ENCODE peak calls at places on chromosomes 13 and 19, in eight cellular contexts. One of them, this sample, is unnamed.

GRCh38 chr13:103965506-103966243 is 899.5 kb upstream of the SLC10A2 start:
- DNase-seq in stomach: no peak
- DNase-seq in uterus: no peak
- DNase-seq in thyroid gland: no peak
- DNase-seq in ovary: no peak
- DNase-seq in Peyer's patch: no peak
- DNase-seq in heart left ventricle: no peak
- DNase-seq in transverse colon: no peak
- DNase-seq in this sample: no peak

GRCh38 chr19:7907122-7907521 is 3.4 kb downstream of the MAP2K7 start:
- DNase-seq in heart left ventricle: no peak
- DNase-seq in transverse colon: peak
- DNase-seq in ovary: peak
- DNase-seq in uterus: no peak
- DNase-seq in thyroid gland: no peak
- DNase-seq in Peyer's patch: no peak
- DNase-seq in stomach: no peak
- DNase-seq in this sample: no peak

GRCh38 chr13:67258482-67258881 is 28.3 kb upstream of the PCDH9 start:
- DNase-seq in stomach: no peak
- DNase-seq in transverse colon: no peak
- DNase-seq in heart left ventricle: no peak
- DNase-seq in uterus: no peak
- DNase-seq in thyroid gland: no peak
- DNase-seq in ovary: no peak
- DNase-seq in Peyer's patch: no peak
- DNase-seq in this sample: no peak

GRCh38 chr19:48363500-48363809 is 285 bp downstream of the TMEM143 start:
- DNase-seq in heart left ventricle: no peak
- DNase-seq in stomach: no peak
- DNase-seq in uterus: no peak
- DNase-seq in ovary: no peak
- DNase-seq in Peyer's patch: no peak
- DNase-seq in transverse colon: no peak
- DNase-seq in thyroid gland: no peak
- DNase-seq in this sample: peak

GRCh38 chr13:98279473-98280175 is 102.6 kb upstream of the RNF113B start:
- DNase-seq in Peyer's patch: no peak
- DNase-seq in ovary: no peak
- DNase-seq in uterus: no peak
- DNase-seq in stomach: no peak
- DNase-seq in heart left ventricle: no peak
- DNase-seq in thyroid gland: peak
- DNase-seq in transverse colon: no peak
- DNase-seq in this sample: no peak

GRCh38 chr13:67328895-67329294 is 98.8 kb upstream of the PCDH9 start:
- DNase-seq in heart left ventricle: no peak
- DNase-seq in uterus: no peak
- DNase-seq in stomach: no peak
- DNase-seq in Peyer's patch: no peak
- DNase-seq in thyroid gland: no peak
- DNase-seq in transverse colon: no peak
- DNase-seq in ovary: no peak
- DNase-seq in this sample: no peak

GRCh38 chr13:63421113-63421512 is 2005.5 kb upstream of the PCDH20 start:
- DNase-seq in Peyer's patch: no peak
- DNase-seq in ovary: no peak
- DNase-seq in transverse colon: no peak
- DNase-seq in thyroid gland: no peak
- DNase-seq in uterus: no peak
- DNase-seq in heart left ventricle: no peak
- DNase-seq in stomach: no peak
- DNase-seq in this sample: no peak

GRCh38 chr19:46019270-46019669 is 3.6 kb downstream of the PGLYRP1 start:
- DNase-seq in transverse colon: no peak
- DNase-seq in heart left ventricle: no peak
- DNase-seq in uterus: no peak
- DNase-seq in stomach: no peak
- DNase-seq in ovary: no peak
- DNase-seq in thyroid gland: no peak
- DNase-seq in Peyer's patch: no peak
- DNase-seq in this sample: no peak

GRCh38 chr13:111575719-111576118 is 255.3 kb downstream of the TEX29 start:
- DNase-seq in ovary: no peak
- DNase-seq in uterus: no peak
- DNase-seq in Peyer's patch: no peak
- DNase-seq in transverse colon: no peak
- DNase-seq in thyroid gland: no peak
- DNase-seq in heart left ventricle: no peak
- DNase-seq in stomach: no peak
- DNase-seq in this sample: no peak

GRCh38 chr19:19661141-19661674 is 2.3 kb downstream of the ATP13A1 start:
- DNase-seq in transverse colon: no peak
- DNase-seq in stomach: no peak
- DNase-seq in uterus: no peak
- DNase-seq in heart left ventricle: no peak
- DNase-seq in thyroid gland: no peak
- DNase-seq in Peyer's patch: no peak
- DNase-seq in ovary: no peak
- DNase-seq in this sample: no peak

GRCh38 chr19:35545855-35546381 is 492 bp downstream of the TMEM147 start:
- DNase-seq in transverse colon: peak
- DNase-seq in heart left ventricle: peak
- DNase-seq in ovary: peak
- DNase-seq in uterus: peak
- DNase-seq in Peyer's patch: peak
- DNase-seq in stomach: peak
- DNase-seq in thyroid gland: peak
- DNase-seq in this sample: no peak

GRCh38 chr13:113184568-113185440 is 23.7 kb downstream of the PCID2 start:
- DNase-seq in Peyer's patch: no peak
- DNase-seq in ovary: no peak
- DNase-seq in heart left ventricle: no peak
- DNase-seq in transverse colon: no peak
- DNase-seq in thyroid gland: no peak
- DNase-seq in stomach: no peak
- DNase-seq in uterus: no peak
- DNase-seq in this sample: no peak

GRCh38 chr13:113315992-113316391 is 19.0 kb downstream of the LAMP1 start:
- DNase-seq in ovary: no peak
- DNase-seq in stomach: no peak
- DNase-seq in thyroid gland: no peak
- DNase-seq in uterus: no peak
- DNase-seq in Peyer's patch: no peak
- DNase-seq in heart left ventricle: no peak
- DNase-seq in transverse colon: no peak
- DNase-seq in this sample: no peak

GRCh38 chr19:4473011-4473410 is 914 bp downstream of the HDGFL2 start:
- DNase-seq in transverse colon: no peak
- DNase-seq in stomach: no peak
- DNase-seq in heart left ventricle: no peak
- DNase-seq in ovary: no peak
- DNase-seq in uterus: no peak
- DNase-seq in thyroid gland: no peak
- DNase-seq in Peyer's patch: no peak
- DNase-seq in this sample: no peak

GRCh38 chr19:4474504-4475136 is 2.5 kb downstream of the HDGFL2 start:
- DNase-seq in uterus: no peak
- DNase-seq in transverse colon: no peak
- DNase-seq in thyroid gland: peak
- DNase-seq in Peyer's patch: no peak
- DNase-seq in ovary: no peak
- DNase-seq in stomach: no peak
- DNase-seq in heart left ventricle: no peak
- DNase-seq in this sample: no peak

GRCh38 chr19:4473708-4474503 is 1.8 kb downstream of the HDGFL2 start:
- DNase-seq in uterus: no peak
- DNase-seq in thyroid gland: peak
- DNase-seq in Peyer's patch: no peak
- DNase-seq in transverse colon: no peak
- DNase-seq in heart left ventricle: no peak
- DNase-seq in ovary: no peak
- DNase-seq in stomach: no peak
- DNase-seq in this sample: no peak

GRCh38 chr19:4472174-4472974 is at the start of gene HDGFL2:
- DNase-seq in heart left ventricle: no peak
- DNase-seq in transverse colon: no peak
- DNase-seq in ovary: no peak
- DNase-seq in Peyer's patch: peak
- DNase-seq in uterus: peak
- DNase-seq in stomach: no peak
- DNase-seq in thyroid gland: no peak
- DNase-seq in this sample: no peak

GRCh38 chr19:4471400-4472173 is 510 bp upstream of the HDGFL2 start:
- DNase-seq in ovary: peak
- DNase-seq in Peyer's patch: peak
- DNase-seq in heart left ventricle: peak
- DNase-seq in stomach: peak
- DNase-seq in thyroid gland: peak
- DNase-seq in transverse colon: peak
- DNase-seq in uterus: peak
- DNase-seq in this sample: peak
- TF ChIP-seq POLR2A in ovary: no peak
- TF ChIP-seq POLR2A in Peyer's patch: peak
- TF ChIP-seq POLR2A in heart left ventricle: no peak
- TF ChIP-seq POLR2A in stomach: no peak
- TF ChIP-seq POLR2A in thyroid gland: no peak
- TF ChIP-seq POLR2A in transverse colon: peak
- TF ChIP-seq POLR2A in uterus: peak
- TF ChIP-seq POLR2A in this sample: peak

GRCh38 chr13:46531953-46532352 is 21.0 kb upstream of the LRCH1 start:
- DNase-seq in heart left ventricle: no peak
- DNase-seq in uterus: no peak
- DNase-seq in Peyer's patch: no peak
- DNase-seq in ovary: no peak
- DNase-seq in transverse colon: no peak
- DNase-seq in thyroid gland: no peak
- DNase-seq in stomach: no peak
- DNase-seq in this sample: no peak

GRCh38 chr13:46530084-46530935 is 22.7 kb upstream of the LRCH1 start:
- DNase-seq in stomach: no peak
- DNase-seq in transverse colon: no peak
- DNase-seq in uterus: no peak
- DNase-seq in thyroid gland: no peak
- DNase-seq in Peyer's patch: no peak
- DNase-seq in ovary: no peak
- DNase-seq in heart left ventricle: no peak
- DNase-seq in this sample: no peak

GRCh38 chr13:46527237-46527636 is 25.7 kb upstream of the LRCH1 start:
- DNase-seq in thyroid gland: no peak
- DNase-seq in transverse colon: no peak
- DNase-seq in stomach: no peak
- DNase-seq in uterus: no peak
- DNase-seq in heart left ventricle: no peak
- DNase-seq in Peyer's patch: no peak
- DNase-seq in ovary: no peak
- DNase-seq in this sample: no peak

GRCh38 chr13:46526763-46527162 is 26.2 kb upstream of the LRCH1 start:
- DNase-seq in Peyer's patch: no peak
- DNase-seq in heart left ventricle: no peak
- DNase-seq in stomach: no peak
- DNase-seq in uterus: no peak
- DNase-seq in ovary: no peak
- DNase-seq in thyroid gland: no peak
- DNase-seq in transverse colon: no peak
- DNase-seq in this sample: no peak

GRCh38 chr13:46529509-46529908 is 23.5 kb upstream of the LRCH1 start:
- DNase-seq in stomach: no peak
- DNase-seq in transverse colon: no peak
- DNase-seq in thyroid gland: no peak
- DNase-seq in Peyer's patch: no peak
- DNase-seq in heart left ventricle: no peak
- DNase-seq in ovary: no peak
- DNase-seq in uterus: no peak
- DNase-seq in this sample: no peak
- TF ChIP-seq CTCF in stomach: no peak
- TF ChIP-seq CTCF in transverse colon: no peak
- TF ChIP-seq CTCF in thyroid gland: no peak
- TF ChIP-seq CTCF in Peyer's patch: no peak
- TF ChIP-seq CTCF in heart left ventricle: no peak
- TF ChIP-seq CTCF in ovary: no peak
- TF ChIP-seq CTCF in uterus: no peak
- TF ChIP-seq CTCF in this sample: no peak

GRCh38 chr13:99509477-99509876 is 8.2 kb downstream of the TM9SF2 start:
- DNase-seq in transverse colon: no peak
- DNase-seq in ovary: no peak
- DNase-seq in heart left ventricle: no peak
- DNase-seq in uterus: no peak
- DNase-seq in stomach: no peak
- DNase-seq in thyroid gland: no peak
- DNase-seq in Peyer's patch: no peak
- DNase-seq in this sample: no peak

GRCh38 chr13:99501952-99502310 is 659 bp downstream of the TM9SF2 start:
- DNase-seq in heart left ventricle: peak
- DNase-seq in ovary: no peak
- DNase-seq in uterus: no peak
- DNase-seq in Peyer's patch: peak
- DNase-seq in thyroid gland: peak
- DNase-seq in stomach: peak
- DNase-seq in transverse colon: peak
- DNase-seq in this sample: no peak

GRCh38 chr13:99505814-99506269 is 4.6 kb downstream of the TM9SF2 start:
- DNase-seq in heart left ventricle: no peak
- DNase-seq in thyroid gland: no peak
- DNase-seq in stomach: no peak
- DNase-seq in transverse colon: no peak
- DNase-seq in ovary: no peak
- DNase-seq in uterus: no peak
- DNase-seq in Peyer's patch: no peak
- DNase-seq in this sample: no peak

GRCh38 chr13:99506632-99507031 is 5.4 kb downstream of the TM9SF2 start:
- DNase-seq in heart left ventricle: no peak
- DNase-seq in transverse colon: no peak
- DNase-seq in stomach: no peak
- DNase-seq in thyroid gland: no peak
- DNase-seq in uterus: no peak
- DNase-seq in Peyer's patch: no peak
- DNase-seq in ovary: no peak
- DNase-seq in this sample: no peak

DNA sequence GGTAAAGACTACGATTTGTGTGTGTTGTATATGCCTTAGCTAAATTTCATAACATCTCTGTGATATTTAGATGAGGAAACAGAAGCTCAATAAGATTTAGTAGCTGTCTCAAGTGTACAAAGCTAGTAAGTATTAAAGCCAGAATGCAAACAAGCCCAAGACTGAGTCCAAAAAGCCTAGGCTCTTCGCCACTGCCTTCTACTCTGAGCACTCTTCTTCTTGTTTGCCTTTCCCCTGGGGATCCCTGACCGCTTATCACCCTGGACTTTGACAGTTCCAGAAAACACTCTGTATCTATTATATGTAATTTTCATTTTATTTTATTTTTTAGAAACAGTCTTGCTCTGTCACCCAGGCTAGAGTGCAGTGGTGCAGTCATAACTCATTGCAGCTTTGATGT is 5.8 kb downstream of the TM9SF2 start:
- DNase-seq in stomach: no peak
- DNase-seq in ovary: no peak
- DNase-seq in heart left ventricle: no peak
- DNase-seq in transverse colon: no peak
- DNase-seq in thyroid gland: no peak
- DNase-seq in Peyer's patch: no peak
- DNase-seq in uterus: no peak
- DNase-seq in this sample: no peak
- H3K4me3 ChIP-seq in stomach: no peak
- H3K4me3 ChIP-seq in ovary: no peak
- H3K4me3 ChIP-seq in heart left ventricle: no peak
- H3K4me3 ChIP-seq in transverse colon: no peak
- H3K4me3 ChIP-seq in thyroid gland: no peak
- H3K4me3 ChIP-seq in Peyer's patch: no peak
- H3K4me3 ChIP-seq in uterus: no peak
- H3K4me3 ChIP-seq in this sample: no peak

GRCh38 chr19:51075998-51076397 is 6.7 kb downstream of the KLK14 start:
- DNase-seq in Peyer's patch: no peak
- DNase-seq in transverse colon: no peak
- DNase-seq in uterus: no peak
- DNase-seq in stomach: no peak
- DNase-seq in ovary: no peak
- DNase-seq in heart left ventricle: no peak
- DNase-seq in thyroid gland: no peak
- DNase-seq in this sample: no peak
- TF ChIP-seq POLR2A in Peyer's patch: no peak
- TF ChIP-seq POLR2A in transverse colon: no peak
- TF ChIP-seq POLR2A in uterus: no peak
- TF ChIP-seq POLR2A in stomach: no peak
- TF ChIP-seq POLR2A in ovary: no peak
- TF ChIP-seq POLR2A in heart left ventricle: no peak
- TF ChIP-seq POLR2A in thyroid gland: no peak
- TF ChIP-seq POLR2A in this sample: no peak